ENCODE peak calls at places on chromosome 1, in seven cellular contexts. B is kidney, E is left ventricle myocardium inferior, Y is fibroblast of pulmonary artery, H is right atrium auricular region, Z is brain microvascular endothelial cell, Q is tibial artery. U is an unnamed sample.

GRCh38 chr1:160578175-160578693 is 1.1 kb downstream of the CD84 start:
- DNase-seq in E (no peak), Z (no peak), H (no peak), Y (no peak), Q (no peak), B (no peak), U (no peak)

GRCh38 chr1:12305377-12305776 is 75.5 kb downstream of the VPS13D start:
- DNase-seq in E (no peak), Z (peak), Y (peak), B (no peak), H (no peak), Q (no peak), U (no peak)

GRCh38 chr1:244964112-244964971 is 100.0 kb upstream of the HNRNPU start:
- DNase-seq in Q (no peak), Z (peak), H (no peak), B (no peak), Y (peak), E (no peak), U (no peak)

GRCh38 chr1:201002510-201002909 is 21.0 kb downstream of the KIF21B start:
- DNase-seq in B (no peak), Z (no peak), Y (no peak), Q (no peak), E (no peak), H (no peak), U (no peak)

GRCh38 chr1:91816055-91816454 is 69.9 kb downstream of the TGFBR3 start:
- DNase-seq in Q (no peak), H (no peak), Z (no peak), E (no peak), Y (no peak), B (no peak), U (no peak)

GRCh38 chr1:233391338-233391737 is 63.8 kb downstream of the MAP3K21 start:
- DNase-seq in Q (no peak), B (no peak), E (no peak), H (no peak), Y (no peak), Z (no peak), U (no peak)

GRCh38 chr1:167767794-167768193 is 46.0 kb downstream of the MPZL1 start:
- DNase-seq in Q (no peak), Z (no peak), B (no peak), Y (no peak), H (no peak), E (no peak), U (no peak)

GRCh38 chr1:205294175-205294913 is 27.2 kb downstream of the NUAK2 start:
- DNase-seq in B (peak), E (no peak), H (no peak), Q (no peak), Z (peak), Y (peak), U (no peak)

GRCh38 chr1:3673381-3674099 is 21.2 kb downstream of the TP73 start:
- DNase-seq in Q (no peak), B (peak), E (no peak), Z (no peak), H (no peak), Y (no peak), U (no peak)

GRCh38 chr1:207319207-207319606 is 2.3 kb upstream of the CD55 start:
- DNase-seq in Y (no peak), B (no peak), Q (no peak), Z (no peak), E (no peak), H (no peak), U (no peak)

GRCh38 chr1:213409971-213410370 is 358.9 kb downstream of the RPS6KC1 start:
- DNase-seq in B (no peak), H (no peak), Y (no peak), Q (no peak), Z (no peak), E (no peak), U (no peak)

GRCh38 chr1:9890224-9890731 is 19.8 kb downstream of the CTNNBIP1 start:
- DNase-seq in B (peak), Z (peak), Q (no peak), E (peak), H (peak), Y (peak), U (no peak)

GRCh38 chr1:90732136-90732535 is 15.0 kb upstream of the BARHL2 start:
- DNase-seq in B (no peak), H (no peak), E (no peak), Y (no peak), Z (no peak), Q (no peak), U (no peak)

GRCh38 chr1:226312065-226312464 is 3.1 kb upstream of the LIN9 start:
- DNase-seq in Y (no peak), H (no peak), Q (no peak), E (no peak), B (no peak), Z (no peak), U (no peak)

GRCh38 chr1:35576061-35576765 is 3.1 kb downstream of the TFAP2E start:
- DNase-seq in Q (no peak), Z (no peak), Y (no peak), B (no peak), H (no peak), E (no peak), U (no peak)

GRCh38 chr1:191993549-191993948 is 164.7 kb upstream of the RGS18 start:
- DNase-seq in Z (no peak), E (no peak), Q (no peak), H (no peak), B (no peak), Y (peak), U (no peak)
- TF ChIP-seq CTCF in Z (peak), E (peak), Q (no peak), H (no peak), B (no peak), Y (peak), U (peak)

GRCh38 chr1:148434832-148435231 is 48.3 kb downstream of the PPIAL4G start:
- DNase-seq in Q (no peak), E (no peak), Y (no peak), Z (no peak), B (no peak), H (no peak), U (no peak)
- TF ChIP-seq CTCF in Q (no peak), E (no peak), Y (no peak), Z (no peak), B (no peak), H (no peak), U (no peak)

GRCh38 chr1:189693140-189693539 is 784.5 kb downstream of the BRINP3 start:
- DNase-seq in Q (no peak), H (no peak), E (no peak), B (no peak), Y (peak), Z (no peak), U (no peak)
- TF ChIP-seq CTCF in Q (no peak), H (no peak), E (no peak), B (no peak), Y (no peak), Z (peak), U (no peak)

GRCh38 chr1:63773815-63774616 is at the start of gene ROR1:
- DNase-seq in Q (peak), E (peak), Y (peak), H (peak), B (peak), Z (peak), U (peak)
- TF ChIP-seq CTCF in Q (peak), E (peak), Y (peak), H (no peak), B (peak), Z (peak), U (peak)

DNA sequence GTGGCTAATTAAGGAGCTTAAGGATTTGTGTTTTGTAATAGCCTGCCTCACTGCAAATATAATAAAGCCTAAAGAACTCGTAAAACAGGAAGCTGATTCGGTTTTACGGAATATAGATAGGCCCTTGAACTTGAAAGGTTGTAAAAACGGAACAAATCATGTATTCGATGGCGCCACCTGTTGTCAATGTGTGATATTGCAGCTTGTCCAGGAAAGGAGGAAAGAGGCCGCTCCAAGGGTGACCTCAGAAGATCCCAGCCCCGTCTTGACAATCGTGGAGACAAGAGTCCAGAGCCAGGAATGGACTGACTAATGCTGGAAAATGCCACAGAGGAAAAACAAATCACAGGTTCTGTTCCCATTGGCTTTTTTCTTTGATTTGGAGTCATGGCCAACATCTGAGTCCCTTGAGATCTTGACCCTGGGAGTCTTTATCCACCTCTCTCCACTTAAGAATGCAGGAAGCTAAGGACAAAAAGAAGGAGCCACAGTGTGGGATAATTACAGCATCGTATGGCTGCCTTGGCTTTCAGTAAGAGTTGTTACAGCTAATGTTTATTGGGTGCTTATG is 7.0 kb upstream of the IGSF21 start:
- DNase-seq in Q (peak), Y (peak), Z (peak), E (peak), B (no peak), H (peak), U (no peak)
- TF ChIP-seq CTCF in Q (peak), Y (peak), Z (peak), E (peak), B (peak), H (peak), U (peak)

DNA sequence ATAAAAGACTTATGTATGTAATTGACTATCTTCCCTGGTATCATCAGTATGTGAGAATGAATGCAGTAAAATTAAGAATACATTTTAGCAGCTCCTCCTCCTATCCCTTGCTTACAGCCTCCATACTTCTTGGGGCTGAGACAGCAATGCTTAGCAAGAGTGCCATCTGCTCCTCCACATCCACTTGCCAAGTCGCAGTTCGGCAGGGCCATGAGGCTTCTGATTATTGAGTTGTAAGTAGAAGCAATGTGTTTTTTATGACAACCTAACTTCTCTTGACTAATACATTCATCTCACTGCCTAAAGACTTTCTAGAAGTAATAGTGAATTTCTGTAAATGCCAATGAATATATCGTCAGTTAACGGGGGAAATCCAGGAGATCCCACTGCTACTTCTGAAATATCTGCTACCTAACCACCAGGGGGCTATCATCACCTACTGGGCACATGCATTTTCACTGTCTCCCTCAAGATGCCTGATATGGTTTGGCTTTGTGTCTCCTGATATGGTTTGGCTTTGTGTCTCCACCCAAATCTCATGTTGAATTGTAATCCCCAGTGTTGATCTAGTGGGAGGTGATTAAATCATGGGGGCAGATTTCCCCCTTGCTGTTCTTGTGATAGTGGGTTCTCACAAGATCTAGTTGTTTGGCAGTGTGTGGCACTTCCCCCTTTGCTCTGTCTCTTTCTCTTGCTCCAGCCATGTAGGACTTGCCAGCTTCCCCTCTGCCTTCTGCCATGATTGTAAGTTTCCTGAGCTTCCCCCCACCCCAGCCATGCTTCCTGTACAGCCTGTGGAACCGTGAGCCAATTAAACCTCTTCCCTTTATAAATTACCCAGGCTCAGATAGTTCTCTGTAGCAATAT is 59.6 kb downstream of the EXTL2 start:
- DNase-seq in E (no peak), Y (peak), H (no peak), Z (no peak), B (no peak), Q (no peak), U (no peak)
- TF ChIP-seq CTCF in E (peak), Y (peak), H (no peak), Z (peak), B (peak), Q (no peak), U (peak)

U was measured in osteocyte.